ENCODE peak calls at places on chromosomes 7 and 10, in five cellular contexts. One of them, this sample, is unnamed. For H4K20me1 and H3K9me3, the result is how much of the 10 kb centered on the place peaks cover.

GRCh38 chr10:50335397-50335796 is 84.1 kb upstream of the ASAH2 start:
- DNase-seq in keratinocyte: no peak
- DNase-seq in OCI-LY7: no peak
- DNase-seq in neural progenitor cell: no peak
- DNase-seq in GM23248: no peak
- DNase-seq in this sample: no peak

GRCh38 chr7:47185193-47185592 is 396.7 kb downstream of the TNS3 start:
- DNase-seq in keratinocyte: no peak
- DNase-seq in OCI-LY7: no peak
- DNase-seq in neural progenitor cell: no peak
- DNase-seq in GM23248: no peak
- DNase-seq in this sample: no peak

GRCh38 chr7:127673902-127674301 is 21.9 kb downstream of the SND1 start:
- DNase-seq in keratinocyte: no peak
- DNase-seq in OCI-LY7: no peak
- DNase-seq in neural progenitor cell: no peak
- DNase-seq in GM23248: peak
- DNase-seq in this sample: no peak

GRCh38 chr10:74738543-74738942 is 87.9 kb upstream of the KAT6B start:
- DNase-seq in keratinocyte: no peak
- DNase-seq in OCI-LY7: peak
- DNase-seq in neural progenitor cell: no peak
- DNase-seq in GM23248: no peak
- DNase-seq in this sample: no peak

GRCh38 chr7:141409911-141410329 is 141.3 kb upstream of the AGK start:
- DNase-seq in keratinocyte: no peak
- DNase-seq in OCI-LY7: no peak
- DNase-seq in neural progenitor cell: peak
- DNase-seq in GM23248: no peak
- DNase-seq in this sample: no peak

GRCh38 chr10:43396061-43396927 is 12.7 kb downstream of the HNRNPF start:
- DNase-seq in keratinocyte: no peak
- DNase-seq in OCI-LY7: peak
- DNase-seq in neural progenitor cell: peak
- DNase-seq in GM23248: peak
- DNase-seq in this sample: peak

GRCh38 chr10:121865554-121865953 is 62.3 kb downstream of the ATE1 start:
- DNase-seq in keratinocyte: no peak
- DNase-seq in OCI-LY7: no peak
- DNase-seq in neural progenitor cell: no peak
- DNase-seq in GM23248: no peak
- DNase-seq in this sample: no peak

GRCh38 chr10:110360857-110361474 is 56.2 kb upstream of the SMNDC1 start:
- DNase-seq in keratinocyte: no peak
- DNase-seq in OCI-LY7: no peak
- DNase-seq in neural progenitor cell: no peak
- DNase-seq in GM23248: peak
- DNase-seq in this sample: no peak

GRCh38 chr10:18606051-18606730 is 45.2 kb downstream of the NSUN6 start:
- DNase-seq in keratinocyte: no peak
- DNase-seq in OCI-LY7: no peak
- DNase-seq in neural progenitor cell: no peak
- DNase-seq in GM23248: no peak
- DNase-seq in this sample: no peak

GRCh38 chr7:85030893-85031292 is 156.0 kb downstream of the SEMA3D start:
- DNase-seq in keratinocyte: peak
- DNase-seq in OCI-LY7: peak
- DNase-seq in neural progenitor cell: peak
- DNase-seq in GM23248: peak
- DNase-seq in this sample: no peak

GRCh38 chr10:75633568-75633967 is 202.1 kb downstream of the LRMDA start:
- DNase-seq in keratinocyte: no peak
- DNase-seq in OCI-LY7: no peak
- DNase-seq in neural progenitor cell: no peak
- DNase-seq in GM23248: no peak
- DNase-seq in this sample: no peak

GRCh38 chr7:29877196-29877595 is 70.9 kb downstream of the WIPF3 start:
- DNase-seq in keratinocyte: no peak
- DNase-seq in OCI-LY7: no peak
- DNase-seq in neural progenitor cell: no peak
- DNase-seq in GM23248: peak
- DNase-seq in this sample: peak

GRCh38 chr7:71566991-71567390 is 435.0 kb downstream of the GALNT17 start:
- DNase-seq in keratinocyte: no peak
- DNase-seq in OCI-LY7: no peak
- DNase-seq in neural progenitor cell: no peak
- DNase-seq in GM23248: no peak
- DNase-seq in this sample: no peak

GRCh38 chr10:110993024-110993693 is 73.8 kb downstream of the SHOC2 start:
- DNase-seq in keratinocyte: peak
- DNase-seq in OCI-LY7: no peak
- DNase-seq in neural progenitor cell: no peak
- DNase-seq in GM23248: peak
- DNase-seq in this sample: no peak

GRCh38 chr10:89283988-89284475 is 17.8 kb upstream of the IFIT2 start:
- DNase-seq in keratinocyte: no peak
- DNase-seq in OCI-LY7: no peak
- DNase-seq in neural progenitor cell: peak
- DNase-seq in GM23248: peak
- DNase-seq in this sample: no peak

GRCh38 chr7:47571355-47572100 is 10.4 kb downstream of the TNS3 start:
- DNase-seq in keratinocyte: peak
- DNase-seq in OCI-LY7: no peak
- DNase-seq in neural progenitor cell: no peak
- DNase-seq in GM23248: peak
- DNase-seq in this sample: peak

GRCh38 chr7:105011771-105012502 is 2.1 kb upstream of the KMT2E start:
- DNase-seq in keratinocyte: no peak
- DNase-seq in OCI-LY7: peak
- DNase-seq in neural progenitor cell: no peak
- DNase-seq in GM23248: peak
- DNase-seq in this sample: no peak

GRCh38 chr10:22341190-22341935 is 3.9 kb upstream of the SPAG6 start:
- DNase-seq in keratinocyte: no peak
- DNase-seq in OCI-LY7: no peak
- DNase-seq in neural progenitor cell: no peak
- DNase-seq in GM23248: peak
- DNase-seq in this sample: no peak

GRCh38 chr10:118002581-118002980 is 44.2 kb downstream of the RAB11FIP2 start:
- DNase-seq in keratinocyte: no peak
- DNase-seq in OCI-LY7: no peak
- DNase-seq in neural progenitor cell: no peak
- DNase-seq in GM23248: peak
- DNase-seq in this sample: no peak

GRCh38 chr7:157008-157310 is 35.4 kb upstream of the FAM20C start:
- DNase-seq in keratinocyte: no peak
- DNase-seq in OCI-LY7: no peak
- DNase-seq in neural progenitor cell: no peak
- DNase-seq in GM23248: no peak
- DNase-seq in this sample: no peak

GRCh38 chr7:141698247-141699015 is 3.5 kb downstream of the DENND11 start:
- DNase-seq in keratinocyte: no peak
- DNase-seq in OCI-LY7: no peak
- DNase-seq in neural progenitor cell: no peak
- DNase-seq in GM23248: no peak
- DNase-seq in this sample: no peak

GRCh38 chr10:80154978-80155695 is 22.6 kb downstream of the PLAC9 start:
- DNase-seq in keratinocyte: peak
- DNase-seq in OCI-LY7: no peak
- DNase-seq in neural progenitor cell: no peak
- DNase-seq in GM23248: peak
- DNase-seq in this sample: no peak

DNA sequence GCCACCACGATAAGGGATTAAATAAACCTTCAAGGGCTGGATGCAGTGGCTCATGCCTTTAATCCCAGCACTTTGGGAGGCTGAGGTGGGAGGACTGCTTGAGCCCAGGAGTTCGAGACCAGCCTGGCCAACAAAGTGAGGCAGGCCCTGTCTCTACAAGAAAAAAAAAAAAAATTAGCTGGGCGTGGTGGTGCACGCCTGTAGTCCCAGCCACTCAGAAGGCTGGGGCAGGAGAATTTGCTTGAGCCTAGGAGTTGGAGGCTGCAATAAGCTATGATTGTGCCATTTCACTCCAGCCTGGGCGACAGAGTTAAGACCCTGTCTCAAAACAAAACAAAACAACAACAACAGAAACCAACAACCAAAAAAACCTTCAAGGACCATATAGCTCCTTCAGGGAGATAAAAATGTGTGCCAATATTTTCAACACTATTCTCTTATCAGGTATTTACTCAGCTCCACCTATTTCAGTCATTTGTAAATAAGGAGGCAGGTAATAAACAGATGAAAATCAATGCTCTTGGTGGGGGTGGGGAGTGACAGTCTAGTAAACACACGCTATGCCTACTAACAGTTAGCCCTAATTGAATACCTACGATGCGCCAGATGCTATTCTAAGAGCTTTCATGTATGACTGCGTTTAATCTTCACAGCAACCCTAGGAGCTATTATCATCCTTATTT is 13.2 kb downstream of the BAIAP2L1 start:
- DNase-seq in keratinocyte: no peak
- DNase-seq in OCI-LY7: no peak
- DNase-seq in neural progenitor cell: no peak
- DNase-seq in GM23248: no peak
- DNase-seq in this sample: no peak
- H3K27ac ChIP-seq in keratinocyte: no peak
- H3K27ac ChIP-seq in OCI-LY7: no peak
- H3K27ac ChIP-seq in neural progenitor cell: no peak
- H3K27ac ChIP-seq in GM23248: no peak
- H3K27ac ChIP-seq in this sample: no peak

DNA sequence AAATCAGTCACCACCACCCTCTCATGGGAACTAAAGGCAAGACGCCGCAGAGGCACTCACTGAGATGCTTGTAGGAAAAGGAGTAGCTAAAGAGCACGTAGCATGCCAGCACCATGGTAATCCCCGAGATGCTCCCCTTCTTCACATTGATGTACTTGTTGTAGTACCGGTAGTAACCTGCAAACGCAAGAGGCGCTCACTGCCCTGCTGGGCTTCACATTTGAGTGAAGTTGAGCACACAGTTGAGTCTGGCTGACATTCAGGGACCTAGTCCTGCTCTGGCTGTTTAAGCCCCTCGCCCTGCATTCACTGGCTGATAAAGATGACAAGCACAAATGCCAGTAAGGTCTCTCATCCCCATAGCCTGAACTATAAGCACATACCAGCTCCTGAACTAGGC is 6.9 kb downstream of the ATP5MF start:
- DNase-seq in keratinocyte: no peak
- DNase-seq in OCI-LY7: peak
- DNase-seq in neural progenitor cell: peak
- DNase-seq in GM23248: peak
- DNase-seq in this sample: no peak
- H4K20me1 ChIP-seq in keratinocyte: under half
- H4K20me1 ChIP-seq in OCI-LY7: under half
- H4K20me1 ChIP-seq in neural progenitor cell: under half
- H4K20me1 ChIP-seq in GM23248: under half
- H4K20me1 ChIP-seq in this sample: under half

DNA sequence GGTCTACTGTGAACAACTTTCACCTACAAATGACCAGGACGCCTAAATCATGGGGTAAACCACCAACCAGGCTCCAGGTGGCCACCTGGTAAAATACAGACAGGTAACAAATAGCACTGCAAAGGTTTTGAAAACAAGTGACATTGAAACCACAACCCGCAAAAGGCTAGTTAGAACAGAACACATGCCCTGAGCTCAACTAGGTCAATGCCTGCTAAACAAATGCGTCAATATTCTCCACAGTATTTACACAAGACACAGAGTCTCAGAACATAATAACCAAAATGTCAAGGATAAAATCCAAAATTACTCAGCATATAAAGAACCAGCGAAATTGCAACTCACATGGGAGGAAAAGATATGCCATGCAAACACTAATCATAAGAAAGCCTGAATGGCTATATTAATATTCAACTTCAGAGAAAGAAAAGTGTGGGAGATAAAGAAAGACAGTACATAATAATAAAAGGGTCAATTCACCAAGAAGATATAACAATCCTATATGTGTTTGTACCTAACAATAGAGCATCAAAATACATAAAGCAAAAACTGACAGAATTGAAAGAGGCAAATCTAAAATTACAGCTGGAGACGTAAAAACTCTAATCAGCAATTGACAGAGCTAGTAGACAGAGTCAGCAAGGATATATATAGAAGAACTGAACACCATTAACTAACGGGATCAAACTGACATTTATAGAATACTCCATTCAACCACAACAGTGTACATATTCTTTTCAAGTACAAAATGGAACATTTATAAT is 47.6 kb downstream of the SMURF1 start:
- DNase-seq in keratinocyte: no peak
- DNase-seq in OCI-LY7: no peak
- DNase-seq in neural progenitor cell: no peak
- DNase-seq in GM23248: no peak
- DNase-seq in this sample: no peak
- H3K9me3 ChIP-seq in keratinocyte: under half
- H3K9me3 ChIP-seq in OCI-LY7: under half
- H3K9me3 ChIP-seq in neural progenitor cell: under half
- H3K9me3 ChIP-seq in GM23248: under half
- H3K9me3 ChIP-seq in this sample: under half

GRCh38 chr10:37535459-37536246 is 321.8 kb downstream of the ZNF248 start:
- DNase-seq in keratinocyte: no peak
- DNase-seq in OCI-LY7: no peak
- DNase-seq in neural progenitor cell: peak
- DNase-seq in GM23248: peak
- DNase-seq in this sample: no peak
- H3K27ac ChIP-seq in keratinocyte: no peak
- H3K27ac ChIP-seq in OCI-LY7: no peak
- H3K27ac ChIP-seq in neural progenitor cell: no peak
- H3K27ac ChIP-seq in GM23248: no peak
- H3K27ac ChIP-seq in this sample: no peak

GRCh38 chr10:26843736-26844135 is 17.0 kb downstream of the ABI1 start:
- DNase-seq in keratinocyte: no peak
- DNase-seq in OCI-LY7: no peak
- DNase-seq in neural progenitor cell: no peak
- DNase-seq in GM23248: no peak
- DNase-seq in this sample: no peak
- H4K20me1 ChIP-seq in keratinocyte: under half
- H4K20me1 ChIP-seq in OCI-LY7: under half
- H4K20me1 ChIP-seq in neural progenitor cell: under half
- H4K20me1 ChIP-seq in GM23248: under half
- H4K20me1 ChIP-seq in this sample: under half

GRCh38 chr10:13080643-13081042 is 19.3 kb upstream of the OPTN start:
- DNase-seq in keratinocyte: no peak
- DNase-seq in OCI-LY7: no peak
- DNase-seq in neural progenitor cell: no peak
- DNase-seq in GM23248: no peak
- DNase-seq in this sample: no peak

GRCh38 chr10:13078912-13079775 is 20.8 kb upstream of the OPTN start:
- DNase-seq in keratinocyte: no peak
- DNase-seq in OCI-LY7: no peak
- DNase-seq in neural progenitor cell: peak
- DNase-seq in GM23248: no peak
- DNase-seq in this sample: no peak

GRCh38 chr10:13074562-13075451 is 25.2 kb upstream of the OPTN start:
- DNase-seq in keratinocyte: peak
- DNase-seq in OCI-LY7: peak
- DNase-seq in neural progenitor cell: peak
- DNase-seq in GM23248: peak
- DNase-seq in this sample: peak

DNA sequence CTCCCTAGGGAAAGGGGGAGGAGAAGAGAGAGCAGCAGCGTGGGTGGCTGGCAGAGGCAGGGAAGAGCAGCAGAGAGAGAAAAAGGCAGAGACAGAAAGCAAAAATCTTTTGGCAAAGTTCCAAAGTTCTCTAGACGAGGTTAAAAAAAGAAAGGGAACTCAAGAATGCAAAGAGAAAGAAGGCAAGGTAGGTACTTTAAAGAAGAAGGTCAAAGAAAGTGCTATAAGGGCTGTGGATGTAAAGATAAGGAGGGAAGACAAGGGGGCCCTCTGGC is 20.2 kb upstream of the OPTN start:
- DNase-seq in keratinocyte: no peak
- DNase-seq in OCI-LY7: no peak
- DNase-seq in neural progenitor cell: no peak
- DNase-seq in GM23248: no peak
- DNase-seq in this sample: no peak
- H3K9me3 ChIP-seq in keratinocyte: under half
- H3K9me3 ChIP-seq in OCI-LY7: under half
- H3K9me3 ChIP-seq in neural progenitor cell: under half
- H3K9me3 ChIP-seq in GM23248: under half
- H3K9me3 ChIP-seq in this sample: under half